ENCODE peak calls at places on chromosomes 7 and 10, in five cellular contexts. One of them, this sample, is unnamed.
A peak's percentile ranks its signal among the peaks of the same experiment; 100 is the strongest.

GRCh38 chr10:86261933-86262665 is 104.5 kb downstream of the GRID1 start:
- DNase-seq in effector memory CD4-positive, alpha-beta T cell: no peak
- DNase-seq in EH: no peak
- DNase-seq in naive thymus-derived CD8-positive, alpha-beta T cell: no peak
- DNase-seq in NCI-H460: peak; percentile 14
- DNase-seq in this sample: no peak

GRCh38 chr10:58436071-58436470 is 50.9 kb downstream of the TFAM start:
- DNase-seq in effector memory CD4-positive, alpha-beta T cell: no peak
- DNase-seq in EH: peak; percentile 46
- DNase-seq in naive thymus-derived CD8-positive, alpha-beta T cell: peak; percentile 69
- DNase-seq in NCI-H460: no peak
- DNase-seq in this sample: no peak

GRCh38 chr7:134362587-134363483 is 46.1 kb upstream of the SLC35B4 start:
- DNase-seq in effector memory CD4-positive, alpha-beta T cell: no peak
- DNase-seq in EH: no peak
- DNase-seq in naive thymus-derived CD8-positive, alpha-beta T cell: no peak
- DNase-seq in NCI-H460: peak; percentile 20
- DNase-seq in this sample: no peak

GRCh38 chr7:75739796-75740672 is 1.3 kb upstream of the HIP1 start:
- DNase-seq in effector memory CD4-positive, alpha-beta T cell: no peak
- DNase-seq in EH: no peak
- DNase-seq in naive thymus-derived CD8-positive, alpha-beta T cell: peak; percentile 82
- DNase-seq in NCI-H460: no peak
- DNase-seq in this sample: no peak

GRCh38 chr10:110207805-110208613 is 604 bp downstream of the MXI1 start:
- DNase-seq in effector memory CD4-positive, alpha-beta T cell: peak; percentile 44
- DNase-seq in EH: peak; percentile 40
- DNase-seq in naive thymus-derived CD8-positive, alpha-beta T cell: peak; percentile 76
- DNase-seq in NCI-H460: no peak
- DNase-seq in this sample: no peak

GRCh38 chr7:4707980-4708411 is 25.9 kb downstream of the FOXK1 start:
- DNase-seq in effector memory CD4-positive, alpha-beta T cell: no peak
- DNase-seq in EH: no peak
- DNase-seq in naive thymus-derived CD8-positive, alpha-beta T cell: no peak
- DNase-seq in NCI-H460: no peak
- DNase-seq in this sample: no peak

GRCh38 chr7:79506481-79506880 is 53.0 kb upstream of the MAGI2 start:
- DNase-seq in effector memory CD4-positive, alpha-beta T cell: no peak
- DNase-seq in EH: peak; percentile 82
- DNase-seq in naive thymus-derived CD8-positive, alpha-beta T cell: no peak
- DNase-seq in NCI-H460: no peak
- DNase-seq in this sample: no peak

GRCh38 chr10:126459878-126460481 is 71.7 kb upstream of the ADAM12 start:
- DNase-seq in effector memory CD4-positive, alpha-beta T cell: no peak
- DNase-seq in EH: peak; percentile 94
- DNase-seq in naive thymus-derived CD8-positive, alpha-beta T cell: no peak
- DNase-seq in NCI-H460: peak; percentile 68
- DNase-seq in this sample: no peak

GRCh38 chr7:123537026-123537642 is 2.7 kb upstream of the IQUB start:
- DNase-seq in effector memory CD4-positive, alpha-beta T cell: no peak
- DNase-seq in EH: peak; percentile 40
- DNase-seq in naive thymus-derived CD8-positive, alpha-beta T cell: no peak
- DNase-seq in NCI-H460: no peak
- DNase-seq in this sample: no peak

GRCh38 chr7:81887098-81887497 is 117.3 kb upstream of the HGF start:
- DNase-seq in effector memory CD4-positive, alpha-beta T cell: no peak
- DNase-seq in EH: no peak
- DNase-seq in naive thymus-derived CD8-positive, alpha-beta T cell: no peak
- DNase-seq in NCI-H460: no peak
- DNase-seq in this sample: peak; percentile 51

GRCh38 chr7:111954474-111955311 is 251.5 kb downstream of the DOCK4 start:
- DNase-seq in effector memory CD4-positive, alpha-beta T cell: no peak
- DNase-seq in EH: no peak
- DNase-seq in naive thymus-derived CD8-positive, alpha-beta T cell: no peak
- DNase-seq in NCI-H460: no peak
- DNase-seq in this sample: no peak

GRCh38 chr7:20786779-20787651 is at the start of gene SP8:
- DNase-seq in effector memory CD4-positive, alpha-beta T cell: no peak
- DNase-seq in EH: no peak
- DNase-seq in naive thymus-derived CD8-positive, alpha-beta T cell: no peak
- DNase-seq in NCI-H460: no peak
- DNase-seq in this sample: no peak

GRCh38 chr7:41814888-41815287 is 112.0 kb upstream of the INHBA start:
- DNase-seq in effector memory CD4-positive, alpha-beta T cell: no peak
- DNase-seq in EH: no peak
- DNase-seq in naive thymus-derived CD8-positive, alpha-beta T cell: no peak
- DNase-seq in NCI-H460: no peak
- DNase-seq in this sample: no peak

GRCh38 chr7:41134242-41134872 is 568.5 kb downstream of the INHBA start:
- DNase-seq in effector memory CD4-positive, alpha-beta T cell: no peak
- DNase-seq in EH: peak; percentile 81
- DNase-seq in naive thymus-derived CD8-positive, alpha-beta T cell: no peak
- DNase-seq in NCI-H460: no peak
- DNase-seq in this sample: no peak

GRCh38 chr10:110872145-110872983 is 636 bp downstream of the PDCD4 start:
- DNase-seq in effector memory CD4-positive, alpha-beta T cell: peak; percentile 85
- DNase-seq in EH: peak; percentile 75
- DNase-seq in naive thymus-derived CD8-positive, alpha-beta T cell: peak; percentile 96
- DNase-seq in NCI-H460: peak; percentile 89
- DNase-seq in this sample: no peak

GRCh38 chr10:122141821-122142651 is 129.1 kb upstream of the BTBD16 start:
- DNase-seq in effector memory CD4-positive, alpha-beta T cell: no peak
- DNase-seq in EH: peak; percentile 72
- DNase-seq in naive thymus-derived CD8-positive, alpha-beta T cell: no peak
- DNase-seq in NCI-H460: no peak
- DNase-seq in this sample: no peak

GRCh38 chr10:122499491-122499941 is 38.2 kb downstream of the HTRA1 start:
- DNase-seq in effector memory CD4-positive, alpha-beta T cell: no peak
- DNase-seq in EH: peak; percentile 38
- DNase-seq in naive thymus-derived CD8-positive, alpha-beta T cell: no peak
- DNase-seq in NCI-H460: no peak
- DNase-seq in this sample: no peak

This sample was measured in SK-N-MC.